ENCODE peak calls at places on chromosomes 13 and 19, in four cellular contexts. W is GM12878, A is K562, N is HepG2. J is an unnamed sample.

GRCh38 chr19:38090561-38090960 is 133.5 kb downstream of the DPF1 start:
- DNase-seq in N (no peak), W (no peak), A (no peak), J (no peak)

GRCh38 chr13:97028441-97029299 is 34.4 kb upstream of the OXGR1 start:
- DNase-seq in W (no peak), A (peak), N (peak), J (peak)

GRCh38 chr19:3374369-3375112 is 8.2 kb downstream of the NFIC start:
- DNase-seq in W (no peak), A (peak), N (no peak), J (no peak)

GRCh38 chr13:19266979-19267378 is 85.4 kb upstream of the TUBA3C start:
- DNase-seq in A (no peak), W (no peak), N (no peak), J (no peak)

GRCh38 chr19:34057155-34057554 is 115.1 kb upstream of the LSM14A start:
- DNase-seq in W (no peak), N (no peak), A (no peak), J (no peak)

GRCh38 chr13:98846991-98847390 is 94.5 kb upstream of the SLC15A1 start:
- DNase-seq in W (no peak), N (no peak), A (no peak), J (no peak)

GRCh38 chr19:31173991-31174390 is 175.2 kb downstream of the TSHZ3 start:
- DNase-seq in W (no peak), N (no peak), A (no peak), J (no peak)

GRCh38 chr13:45199716-45200115 is 1.1 kb downstream of the KCTD4 start:
- DNase-seq in N (no peak), A (no peak), W (no peak), J (no peak)

GRCh38 chr19:1935484-1936208 is 5.3 kb upstream of the CSNK1G2 start:
- DNase-seq in A (peak), N (peak), W (no peak), J (no peak)

GRCh38 chr19:45130888-45131615 is 29.7 kb downstream of the NKPD1 start:
- DNase-seq in N (peak), W (no peak), A (no peak), J (no peak)

GRCh38 chr19:45128806-45129205 is 32.0 kb downstream of the NKPD1 start:
- DNase-seq in A (no peak), N (no peak), W (no peak), J (no peak)

GRCh38 chr19:45133661-45134060 is 27.1 kb downstream of the NKPD1 start:
- DNase-seq in A (no peak), N (no peak), W (no peak), J (no peak)

GRCh38 chr19:45128109-45128508 is 32.7 kb downstream of the NKPD1 start:
- DNase-seq in W (no peak), N (no peak), A (no peak), J (no peak)

DNA sequence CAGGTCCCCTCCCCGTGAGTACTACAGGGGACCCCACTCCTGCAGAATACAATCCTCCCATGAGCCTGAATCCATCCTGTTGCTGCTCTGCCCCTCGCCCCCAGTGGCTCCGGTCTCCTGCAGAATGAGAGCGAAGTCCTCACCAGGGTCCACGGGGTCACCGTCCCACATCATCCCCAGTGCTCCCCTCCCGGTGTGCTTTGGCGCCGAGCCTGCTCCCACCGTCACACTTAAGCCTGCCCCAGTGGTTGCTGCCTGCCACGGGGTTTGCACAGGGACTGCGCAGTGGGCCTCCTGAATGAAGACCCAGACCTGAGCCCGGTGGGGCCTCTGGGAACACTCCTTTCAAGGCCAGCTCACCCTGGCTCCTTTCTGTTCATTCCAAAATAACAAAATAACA is 30.5 kb downstream of the NKPD1 start:
- DNase-seq in A (no peak), W (no peak), N (peak), J (no peak)
- TF ChIP-seq NR2C2 in A (no peak), W (no peak), N (peak), J (no peak)

DNA sequence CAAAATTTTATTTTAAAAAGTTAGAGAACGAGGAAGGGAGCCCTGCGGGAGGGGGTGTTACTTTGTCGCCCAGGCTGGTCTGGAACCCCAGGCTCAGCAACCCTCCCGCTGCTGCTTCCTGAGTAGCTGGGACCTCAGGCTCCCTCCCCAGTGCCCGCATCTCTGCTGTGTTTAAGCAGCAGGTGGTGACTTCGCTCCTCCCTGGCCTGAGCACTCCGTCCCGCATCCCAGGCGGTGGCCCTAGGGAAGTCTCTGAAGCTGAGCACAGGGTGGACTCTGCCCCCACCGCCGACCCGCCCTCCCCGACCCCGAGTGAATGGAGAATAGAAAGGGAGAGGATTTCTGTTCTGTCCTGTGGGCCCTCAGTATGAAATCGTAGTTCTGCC is 30.5 kb downstream of the ZNF701 start:
- DNase-seq in W (no peak), A (no peak), N (peak), J (peak)
- TF ChIP-seq NR2C2 in W (no peak), A (no peak), N (no peak), J (no peak)

GRCh38 chr13:20475927-20476691 is 49.5 kb downstream of the CRYL1 start:
- DNase-seq in N (no peak), W (peak), A (no peak), J (peak)
- TF ChIP-seq NR2C2 in N (no peak), W (no peak), A (no peak), J (no peak)

GRCh38 chr19:15108145-15108844 is 1.1 kb downstream of the SYDE1 start:
- DNase-seq in W (no peak), N (no peak), A (no peak), J (no peak)

GRCh38 chr19:15110418-15110815 is 3.2 kb downstream of the SYDE1 start:
- DNase-seq in N (no peak), A (no peak), W (no peak), J (no peak)

GRCh38 chr19:15108845-15109767 is 1.9 kb downstream of the SYDE1 start:
- DNase-seq in N (no peak), W (no peak), A (no peak), J (no peak)

GRCh38 chr19:15111758-15112157 is 4.6 kb downstream of the SYDE1 start:
- DNase-seq in A (no peak), N (no peak), W (no peak), J (no peak)

GRCh38 chr19:15109768-15110417 is 2.7 kb downstream of the SYDE1 start:
- DNase-seq in W (no peak), A (no peak), N (no peak), J (no peak)
- TF ChIP-seq NR2C2 in W (no peak), A (no peak), N (no peak), J (no peak)

J was measured in WTC11.